ENCODE peak calls at places on chromosomes 3 and 15, in nine cellular contexts. F, L, S, K, A, I, U, V and Q are unnamed samples.

GRCh38 chr3:31399270-31399669 is 133.5 kb upstream of the STT3B start:
- DNase-seq in F (no peak), L (no peak), S (no peak), K (no peak), A (no peak), I (no peak), U (no peak), V (peak; percentile 12), Q (no peak)

GRCh38 chr15:86630946-86631345 is 551.3 kb downstream of the AGBL1 start:
- DNase-seq in F (no peak), L (no peak), S (no peak), K (no peak), A (no peak), I (no peak), U (no peak), V (no peak), Q (no peak)

GRCh38 chr3:197339841-197340520 is 41.6 kb upstream of the DLG1 start:
- DNase-seq in F (peak; percentile 69), L (peak; percentile 62), S (no peak), K (no peak), A (no peak), I (no peak), U (peak; percentile 30), V (no peak), Q (no peak)

GRCh38 chr3:143526016-143526540 is 322.2 kb downstream of the SLC9A9 start:
- DNase-seq in F (no peak), L (no peak), S (no peak), K (no peak), A (no peak), I (no peak), U (no peak), V (no peak), Q (no peak)

GRCh38 chr15:48555244-48555804 is 90.2 kb downstream of the FBN1 start:
- DNase-seq in F (no peak), L (peak; percentile 58), S (no peak), K (no peak), A (no peak), I (no peak), U (no peak), V (no peak), Q (peak; percentile 92)

GRCh38 chr3:74636981-74637380 is 22.5 kb upstream of the CNTN3 start:
- DNase-seq in F (no peak), L (no peak), S (no peak), K (no peak), A (no peak), I (no peak), U (no peak), V (no peak), Q (no peak)

GRCh38 chr3:132256984-132257383 is 60.2 kb upstream of the ACP3 start:
- DNase-seq in F (no peak), L (peak; percentile 7), S (peak; percentile 38), K (peak; percentile 24), A (peak; percentile 24), I (no peak), U (no peak), V (no peak), Q (peak; percentile 19)

GRCh38 chr15:70324001-70324974 is 226.6 kb upstream of the TLE3 start:
- DNase-seq in F (no peak), L (no peak), S (no peak), K (no peak), A (no peak), I (no peak), U (no peak), V (no peak), Q (no peak)

GRCh38 chr15:60787737-60788513 is 309.0 kb upstream of the ICE2 start:
- DNase-seq in F (no peak), L (no peak), S (no peak), K (no peak), A (no peak), I (no peak), U (no peak), V (peak; percentile 24), Q (no peak)

GRCh38 chr15:71651750-71652186 is 158.6 kb upstream of the NR2E3 start:
- DNase-seq in F (peak; percentile 16), L (peak; percentile 62), S (peak; percentile 39), K (no peak), A (peak; percentile 15), I (peak; percentile 23), U (peak; percentile 54), V (peak; percentile 24), Q (peak; percentile 37)

GRCh38 chr3:13123765-13124164 is 50.5 kb upstream of the IQSEC1 start:
- DNase-seq in F (no peak), L (no peak), S (no peak), K (no peak), A (no peak), I (no peak), U (no peak), V (no peak), Q (no peak)

GRCh38 chr3:134792700-134793099 is 2.4 kb upstream of the EPHB1 start:
- DNase-seq in F (no peak), L (no peak), S (no peak), K (no peak), A (no peak), I (no peak), U (no peak), V (no peak), Q (no peak)

GRCh38 chr3:124131158-124132115 is 139.5 kb upstream of the ROPN1 start:
- DNase-seq in F (no peak), L (no peak), S (no peak), K (no peak), A (no peak), I (no peak), U (no peak), V (no peak), Q (no peak)

GRCh38 chr15:46293550-46293949 is 658.7 kb downstream of the SQOR start:
- DNase-seq in F (no peak), L (no peak), S (no peak), K (no peak), A (no peak), I (no peak), U (no peak), V (no peak), Q (no peak)

GRCh38 chr3:127867986-127868385 is 45.7 kb upstream of the MGLL start:
- DNase-seq in F (no peak), L (no peak), S (no peak), K (no peak), A (no peak), I (no peak), U (no peak), V (no peak), Q (no peak)

GRCh38 chr3:171162986-171163723 is 136.6 kb upstream of the SLC2A2 start:
- DNase-seq in F (no peak), L (no peak), S (no peak), K (no peak), A (no peak), I (peak; percentile 49), U (no peak), V (peak; percentile 46), Q (no peak)